ENCODE peak calls at places on chromosomes 16 and 17, in four cellular contexts. B, L, N and Y are unnamed samples.

GRCh38 chr16:11597268-11597690 is 10.6 kb upstream of the LITAF start:
- DNase-seq in B (no peak), L (no peak), N (no peak), Y (no peak)

GRCh38 chr16:67544844-67545664 is 16.4 kb downstream of the RIPOR1 start:
- DNase-seq in L (peak; percentile 60), B (no peak), N (no peak), Y (no peak)

GRCh38 chr17:53627511-53627910 is 195.2 kb upstream of the KIF2B start:
- DNase-seq in B (no peak), L (no peak), N (no peak), Y (no peak)

GRCh38 chr17:2996208-2996855 is 67.1 kb downstream of the OR1D5 start:
- DNase-seq in N (peak; percentile 61), B (no peak), L (peak; percentile 46), Y (no peak)

GRCh38 chr16:82801361-82801760 is 174.6 kb downstream of the CDH13 start:
- DNase-seq in B (no peak), N (no peak), L (no peak), Y (no peak)

GRCh38 chr17:61570118-61570517 is 20.9 kb downstream of the NACA2 start:
- DNase-seq in L (no peak), B (no peak), N (no peak), Y (no peak)

GRCh38 chr17:7703584-7704574 is 1.1 kb upstream of the EFNB3 start:
- DNase-seq in N (no peak), B (no peak), L (no peak), Y (no peak)

GRCh38 chr16:86834451-86835035 is 256.2 kb downstream of the FOXL1 start:
- DNase-seq in B (no peak), L (no peak), N (no peak), Y (no peak)

GRCh38 chr16:2371421-2371820 is 30.9 kb upstream of the ABCA3 start:
- DNase-seq in N (no peak), L (no peak), B (no peak), Y (no peak)

GRCh38 chr16:64534180-64534780 is 587.6 kb downstream of the CDH11 start:
- DNase-seq in L (no peak), N (no peak), B (no peak), Y (no peak)

GRCh38 chr17:35084987-35085386 is 21.5 kb upstream of the RFFL start:
- DNase-seq in N (no peak), L (no peak), B (no peak), Y (peak; percentile 65)

GRCh38 chr16:50371936-50372595 is 3.3 kb upstream of the BRD7 start:
- DNase-seq in N (peak; percentile 28), B (no peak), L (no peak), Y (no peak)

GRCh38 chr17:13544755-13545154 is 57.0 kb downstream of the HS3ST3A1 start:
- DNase-seq in B (no peak), L (no peak), N (no peak), Y (no peak)

GRCh38 chr16:54928016-54928356 is 2.7 kb upstream of the IRX5 start:
- DNase-seq in N (no peak), L (no peak), B (no peak), Y (no peak)

GRCh38 chr17:82483836-82484235 is 25.3 kb downstream of the NARF start:
- DNase-seq in L (no peak), B (no peak), N (no peak), Y (no peak)

GRCh38 chr17:7710341-7710740 is 5.3 kb downstream of the EFNB3 start:
- DNase-seq in B (no peak), L (no peak), N (no peak), Y (no peak)

GRCh38 chr17:76491271-76492184 is 9.7 kb downstream of the RHBDF2 start:
- DNase-seq in N (no peak), L (no peak), B (no peak), Y (no peak)

GRCh38 chr16:85269165-85269564 is 156.9 kb upstream of the CIBAR2 start:
- DNase-seq in B (no peak), L (no peak), N (no peak), Y (no peak)

GRCh38 chr16:83842755-83843507 is 35.2 kb downstream of the HSBP1 start:
- DNase-seq in N (no peak), B (no peak), L (no peak), Y (no peak)

GRCh38 chr16:86753399-86753798 is 175.1 kb downstream of the FOXL1 start:
- DNase-seq in B (no peak), N (no peak), L (no peak), Y (no peak)

GRCh38 chr16:56321159-56321558 is 104.2 kb downstream of the AMFR start:
- DNase-seq in B (no peak), L (no peak), N (no peak), Y (no peak)

GRCh38 chr17:45371414-45372324 is 54.8 kb upstream of the MAP3K14 start:
- DNase-seq in B (peak; percentile 83), L (peak; percentile 93), N (peak; percentile 72), Y (peak; percentile 59)

GRCh38 chr17:55200904-55201608 is 63.7 kb upstream of the HLF start:
- DNase-seq in B (no peak), N (no peak), L (no peak), Y (no peak)

GRCh38 chr16:67959930-67960329 is 8.5 kb downstream of the SLC12A4 start:
- DNase-seq in L (no peak), B (no peak), N (no peak), Y (no peak)

GRCh38 chr17:83121921-83122820 is 42.8 kb downstream of the METRNL start:
- DNase-seq in L (no peak), N (no peak), B (no peak), Y (no peak)

GRCh38 chr17:75820411-75821080 is 23.7 kb downstream of the UNC13D start:
- DNase-seq in N (no peak), B (no peak), L (no peak), Y (no peak)

GRCh38 chr16:67847064-67847861 is at the start of gene CENPT:
- DNase-seq in B (peak; percentile 58), N (no peak), L (peak; percentile 90), Y (no peak)

GRCh38 chr17:39001703-39002637 is 34.8 kb upstream of the FBXO47 start:
- DNase-seq in B (peak; percentile 84), N (peak; percentile 40), L (peak; percentile 89), Y (peak; percentile 45)

GRCh38 chr17:16917995-16918394 is 53.9 kb downstream of the TNFRSF13B start:
- DNase-seq in B (peak; percentile 50), L (peak; percentile 82), N (no peak), Y (no peak)

GRCh38 chr16:27404163-27404823 is 2.3 kb downstream of the IL21R start:
- DNase-seq in B (no peak), N (no peak), L (no peak), Y (no peak)

GRCh38 chr16:17177242-17177967 is 293.4 kb downstream of the XYLT1 start:
- DNase-seq in B (no peak), N (no peak), L (no peak), Y (peak; percentile 36)

GRCh38 chr17:66733759-66734158 is 101.2 kb upstream of the CACNG5 start:
- DNase-seq in N (no peak), L (no peak), B (no peak), Y (no peak)

GRCh38 chr17:75094871-75095399 is 7.2 kb downstream of the SLC16A5 start:
- DNase-seq in B (no peak), N (no peak), L (no peak), Y (no peak)

GRCh38 chr16:89375021-89375420 is 115.3 kb downstream of the ANKRD11 start:
- DNase-seq in L (no peak), N (no peak), B (no peak), Y (no peak)

GRCh38 chr16:67652578-67653130 is 7.4 kb downstream of the ACD start:
- DNase-seq in N (no peak), B (no peak), L (no peak), Y (no peak)

DNA sequence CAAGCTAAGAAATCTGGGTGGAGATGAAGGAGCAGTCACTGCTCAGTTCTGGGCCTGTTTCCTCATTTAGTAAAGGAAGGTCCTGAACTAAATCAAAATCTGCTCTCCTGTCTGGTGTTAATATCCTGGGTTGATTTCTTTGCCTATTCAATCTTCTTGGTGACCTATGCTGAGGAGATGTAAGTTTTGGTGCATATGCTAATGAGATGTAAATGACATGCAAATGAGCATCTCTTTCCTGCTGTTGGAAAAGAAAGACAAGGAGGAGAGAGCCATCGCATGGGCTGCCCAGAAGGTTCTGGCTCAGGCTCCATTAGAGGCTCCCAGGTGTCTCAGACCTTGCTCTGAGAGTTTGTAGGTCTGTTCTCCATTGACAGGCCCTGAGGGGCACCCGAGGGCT is 3.3 kb downstream of the ABI3 start:
- DNase-seq in L (no peak), N (no peak), B (no peak), Y (no peak)
- H3K4me3 ChIP-seq in L (peak overlapping the region; percentile 58), N (no peak overlapping the region), B (no peak overlapping the region), Y (no peak overlapping the region)

DNA sequence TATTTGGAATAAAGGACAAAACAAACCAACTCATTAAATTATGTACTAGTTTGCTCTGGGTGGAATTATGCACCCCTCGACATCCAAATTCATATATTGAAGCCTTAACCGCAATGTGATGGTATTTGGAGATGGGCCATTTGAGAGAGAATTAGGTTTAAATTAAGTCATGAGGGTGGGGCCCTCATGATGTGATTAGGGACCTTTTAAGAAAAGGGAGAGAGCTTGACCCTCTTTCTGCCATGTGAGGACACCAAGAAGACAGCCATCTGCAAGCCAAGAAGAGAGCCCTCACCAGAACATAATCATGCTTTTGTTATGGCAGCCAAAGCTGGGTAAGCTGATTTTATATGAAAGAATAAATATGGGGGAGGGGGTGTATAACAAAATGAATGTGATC is 2.0 kb downstream of the C16orf87 start:
- DNase-seq in N (no peak), L (no peak), B (no peak), Y (no peak)
- TF ChIP-seq CTCF in N (no peak), L (no peak), B (no peak), Y (no peak)

GRCh38 chr17:4504188-4504587 is 5.5 kb downstream of the SPNS2 start:
- DNase-seq in N (no peak), L (no peak), B (no peak), Y (no peak)
- H3K27ac ChIP-seq in N (no peak overlapping the region), L (peak overlapping the region; percentile 24), B (no peak overlapping the region), Y (no peak overlapping the region)

DNA sequence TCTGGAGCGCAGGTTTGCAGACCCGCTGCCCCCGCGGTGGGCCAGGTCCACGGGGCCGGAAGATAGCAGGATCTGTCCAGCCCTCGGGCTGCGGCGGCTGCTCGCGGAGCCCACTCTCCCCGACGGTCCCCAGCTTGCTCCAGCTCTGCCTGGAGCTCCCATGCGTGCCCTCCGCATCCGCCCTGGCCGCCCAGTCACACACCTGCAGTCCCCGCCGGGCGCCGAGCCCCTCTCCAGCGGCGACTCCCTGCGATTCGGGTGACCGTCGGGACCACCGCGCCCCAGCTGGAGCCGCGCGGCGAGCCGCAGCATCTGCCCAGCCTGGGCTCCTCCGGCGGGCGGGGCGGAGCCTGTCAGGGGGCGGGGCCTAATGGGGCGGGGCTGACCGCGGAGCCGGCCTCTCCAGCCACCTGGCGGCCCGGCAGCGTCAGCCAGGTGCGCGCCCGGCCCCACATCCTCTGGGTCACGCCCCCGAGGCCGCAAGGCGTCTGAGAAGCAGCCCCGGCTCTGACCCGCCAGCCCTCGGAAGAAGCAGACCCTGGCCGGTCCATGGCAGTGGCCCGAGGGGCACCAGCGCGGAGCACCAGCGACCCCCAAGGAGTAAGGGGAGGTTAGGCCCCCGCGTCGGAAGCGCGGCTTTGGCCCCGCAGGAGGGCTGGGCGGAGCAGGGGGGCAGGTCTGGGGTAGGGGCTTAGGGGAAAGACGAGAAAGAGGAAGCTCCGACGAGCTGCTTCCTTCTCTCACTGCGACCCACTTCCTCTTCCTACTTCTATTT is at the start of gene PIK3R5:
- DNase-seq in N (no peak), B (peak; percentile 72), L (peak; percentile 86), Y (no peak)
- H3K4me3 ChIP-seq in N (peak within 1 kb of the TSS; percentile 18), B (peak within 1 kb of the TSS; percentile 25), L (peak within 1 kb of the TSS; percentile 61), Y (peak within 1 kb of the TSS; percentile 13)